ENCODE peak calls at places on chromosomes 2 and 18, in seven cellular contexts. X is heart right ventricle, B is aorta, N is IMR-90, L is K562, Q is kidney, Y is heart left ventricle. F is an unnamed sample.

GRCh38 chr2:122960727-122961641 is 1064.1 kb upstream of the CNTNAP5 start:
- DNase-seq in X (no peak), B (no peak), N (no peak), L (no peak), Q (no peak), Y (no peak), F (no peak)

GRCh38 chr18:1917546-1917945 is 653.8 kb downstream of the METTL4 start:
- DNase-seq in X (no peak), B (no peak), N (no peak), L (no peak), Q (no peak), Y (no peak), F (no peak)

GRCh38 chr2:10533811-10534321 is 85.7 kb upstream of the ODC1 start:
- DNase-seq in X (no peak), B (no peak), N (peak; percentile 24), L (no peak), Q (peak; percentile 87), Y (no peak), F (no peak)

GRCh38 chr2:202034249-202035088 is 814 bp downstream of the FZD7 start:
- DNase-seq in X (peak; percentile 40), B (peak; percentile 46), N (no peak), L (peak; percentile 30), Q (peak; percentile 79), Y (no peak), F (no peak)

GRCh38 chr2:160034396-160034795 is 28.0 kb downstream of the PLA2R1 start:
- DNase-seq in X (no peak), B (no peak), N (no peak), L (no peak), Q (no peak), Y (no peak), F (no peak)

GRCh38 chr2:165307317-165307716 is 68.1 kb downstream of the SCN2A start:
- DNase-seq in X (no peak), B (no peak), N (no peak), L (no peak), Q (no peak), Y (no peak), F (no peak)

GRCh38 chr2:220077488-220077887 is 450.1 kb downstream of the SLC4A3 start:
- DNase-seq in X (no peak), B (no peak), N (peak; percentile 54), L (no peak), Q (no peak), Y (no peak), F (no peak)

GRCh38 chr18:45175505-45175904 is 439.8 kb upstream of the SLC14A2 start:
- DNase-seq in X (no peak), B (no peak), N (no peak), L (no peak), Q (no peak), Y (no peak), F (no peak)

GRCh38 chr2:30683240-30683956 is 123.8 kb downstream of the CAPN13 start:
- DNase-seq in X (no peak), B (no peak), N (no peak), L (no peak), Q (no peak), Y (no peak), F (no peak)

GRCh38 chr2:69224495-69224803 is 162.6 kb downstream of the GFPT1 start:
- DNase-seq in X (no peak), B (no peak), N (no peak), L (no peak), Q (no peak), Y (no peak), F (no peak)

GRCh38 chr18:76875390-76876330 is 53.3 kb downstream of the ZNF236 start:
- DNase-seq in X (no peak), B (no peak), N (peak; percentile 43), L (peak; percentile 64), Q (no peak), Y (no peak), F (peak; percentile 54)

GRCh38 chr2:154623819-154624218 is 74.7 kb upstream of the KCNJ3 start:
- DNase-seq in X (no peak), B (peak; percentile 49), N (peak; percentile 0), L (peak; percentile 12), Q (no peak), Y (peak; percentile 16), F (peak; percentile 33)

GRCh38 chr2:160683206-160683605 is 189.6 kb upstream of the RBMS1 start:
- DNase-seq in X (no peak), B (no peak), N (no peak), L (no peak), Q (no peak), Y (no peak), F (no peak)

GRCh38 chr18:57107141-57107832 is 39.6 kb upstream of the BOD1L2 start:
- DNase-seq in X (no peak), B (no peak), N (peak; percentile 43), L (peak; percentile 16), Q (no peak), Y (no peak), F (no peak)

GRCh38 chr2:162090109-162090508 is 16.1 kb upstream of the DPP4 start:
- DNase-seq in X (no peak), B (no peak), N (peak; percentile 71), L (no peak), Q (no peak), Y (no peak), F (no peak)

GRCh38 chr2:33212151-33212550 is 264.3 kb upstream of the RASGRP3 start:
- DNase-seq in X (no peak), B (peak; percentile 60), N (peak; percentile 98), L (peak; percentile 64), Q (no peak), Y (no peak), F (no peak)

GRCh38 chr18:78891185-78891762 is 88.3 kb upstream of the SALL3 start:
- DNase-seq in X (no peak), B (no peak), N (no peak), L (no peak), Q (no peak), Y (no peak), F (no peak)

GRCh38 chr18:78893396-78894305 is 86.0 kb upstream of the SALL3 start:
- DNase-seq in X (no peak), B (no peak), N (no peak), L (no peak), Q (no peak), Y (no peak), F (no peak)

GRCh38 chr18:78890388-78890787 is 89.2 kb upstream of the SALL3 start:
- DNase-seq in X (no peak), B (no peak), N (no peak), L (no peak), Q (no peak), Y (no peak), F (no peak)

GRCh38 chr18:78892721-78893120 is 86.9 kb upstream of the SALL3 start:
- DNase-seq in X (no peak), B (no peak), N (no peak), L (no peak), Q (no peak), Y (no peak), F (no peak)

GRCh38 chr18:78892201-78892600 is 87.4 kb upstream of the SALL3 start:
- DNase-seq in X (no peak), B (no peak), N (no peak), L (no peak), Q (no peak), Y (no peak), F (no peak)
- H3K4me1 ChIP-seq in X (no peaks in the 10 kb centered on the region), B (no peaks in the 10 kb centered on the region), N (no peaks in the 10 kb centered on the region), L (no peaks in the 10 kb centered on the region), Q (peaks cover 5% of the 10 kb centered on the region), Y (no peaks in the 10 kb centered on the region), F (no peaks in the 10 kb centered on the region)

GRCh38 chr18:79897940-79898625 is 53.4 kb downstream of the SLC66A2 start:
- DNase-seq in X (no peak), B (no peak), N (no peak), L (no peak), Q (peak; percentile 41), Y (no peak), F (no peak)
- H3K9me3 ChIP-seq in X (peaks cover 50% of the 10 kb centered on the region), B (peaks cover 3% of the 10 kb centered on the region), N (peaks cover 41% of the 10 kb centered on the region), L (peaks cover 2% of the 10 kb centered on the region), Q (peaks cover 14% of the 10 kb centered on the region), Y (peaks cover 37% of the 10 kb centered on the region), F (peaks cover 8% of the 10 kb centered on the region)

DNA sequence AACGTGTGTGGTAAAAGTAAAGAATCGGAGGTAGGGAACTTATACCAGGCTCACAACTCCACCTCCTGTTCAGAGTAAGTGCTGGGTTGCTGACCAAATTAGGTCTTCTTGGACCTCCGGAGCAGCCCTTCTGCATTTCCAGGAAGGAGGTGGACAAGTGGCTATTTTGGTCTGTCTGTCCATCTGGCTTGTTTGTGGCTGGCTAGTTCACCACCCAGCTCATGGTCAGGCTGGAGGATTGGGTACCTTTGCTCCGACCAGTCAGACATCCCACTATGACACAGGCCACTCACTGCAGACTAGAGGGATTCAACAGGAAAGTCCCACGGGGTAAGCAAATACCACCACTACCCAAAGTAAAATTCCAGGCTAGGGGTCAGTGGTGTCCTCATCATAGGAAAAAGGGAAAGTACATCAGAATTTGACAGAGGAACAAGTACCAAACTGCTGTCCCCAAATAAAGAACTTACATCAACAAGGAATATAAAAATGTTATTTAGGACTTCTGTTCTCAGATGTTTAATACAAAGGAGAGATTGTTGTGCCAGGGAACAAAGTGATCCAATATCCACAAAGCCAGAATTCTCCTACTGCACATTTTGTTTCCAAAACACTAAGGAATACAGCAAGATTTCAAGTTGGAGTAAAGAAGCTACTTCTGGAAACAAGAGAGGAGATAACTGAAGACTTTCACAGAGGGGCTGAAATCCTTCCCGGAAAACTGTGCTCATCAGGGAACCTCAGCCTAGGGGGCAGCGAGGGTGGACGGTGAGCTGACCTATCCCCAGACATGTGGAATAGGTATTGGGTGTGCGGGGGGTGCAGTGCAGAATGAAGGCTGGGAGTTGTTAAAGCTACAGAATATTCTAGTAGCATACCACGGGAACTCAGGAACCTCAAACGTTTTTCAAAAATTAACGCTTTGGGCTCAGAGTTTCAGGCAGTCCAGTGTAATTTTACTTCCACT is 56.9 kb downstream of the BCL2 start:
- DNase-seq in X (no peak), B (peak; percentile 71), N (no peak), L (no peak), Q (no peak), Y (peak; percentile 47), F (no peak)
- H3K27ac ChIP-seq in X (peak overlapping the region; percentile 3), B (peak overlapping the region; percentile 94), N (no peak overlapping the region), L (no peak overlapping the region), Q (peak overlapping the region; percentile 4), Y (peak overlapping the region; percentile 49), F (no peak overlapping the region)

GRCh38 chr2:43040084-43040854 is 186.1 kb downstream of the ZFP36L2 start:
- DNase-seq in X (no peak), B (peak; percentile 35), N (no peak), L (peak; percentile 78), Q (peak; percentile 43), Y (no peak), F (no peak)

GRCh38 chr2:43039376-43040080 is 186.9 kb downstream of the ZFP36L2 start:
- DNase-seq in X (no peak), B (peak; percentile 46), N (no peak), L (no peak), Q (peak; percentile 83), Y (no peak), F (no peak)

GRCh38 chr2:43041167-43041566 is 185.2 kb downstream of the ZFP36L2 start:
- DNase-seq in X (no peak), B (peak; percentile 43), N (no peak), L (peak; percentile 68), Q (peak; percentile 46), Y (no peak), F (no peak)

GRCh38 chr2:43038034-43038719 is 188.2 kb downstream of the ZFP36L2 start:
- DNase-seq in X (no peak), B (peak; percentile 44), N (peak; percentile 35), L (peak; percentile 71), Q (peak; percentile 87), Y (no peak), F (no peak)

DNA sequence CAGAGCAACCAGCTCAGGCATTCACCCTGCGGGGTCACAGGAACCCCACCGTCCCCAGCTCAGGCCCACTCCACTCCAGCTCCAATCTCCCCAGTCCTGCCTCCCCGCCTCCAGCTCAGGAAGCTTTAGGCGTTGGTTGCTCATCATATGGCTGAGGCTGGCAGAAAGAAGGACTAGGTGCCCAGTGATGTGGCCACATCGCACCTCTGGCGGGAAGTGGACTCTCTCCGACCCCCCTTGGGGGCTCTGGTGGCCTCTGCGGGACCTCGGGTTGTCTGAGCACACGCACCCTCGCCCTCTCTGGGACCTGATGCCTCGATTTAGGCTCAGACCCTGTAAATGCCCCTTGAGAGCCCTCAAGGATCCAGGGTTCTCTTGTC is 187.7 kb downstream of the ZFP36L2 start:
- DNase-seq in X (no peak), B (peak; percentile 24), N (no peak), L (no peak), Q (peak; percentile 59), Y (no peak), F (no peak)
- H3K4me1 ChIP-seq in X (peaks cover 14% of the 10 kb centered on the region), B (no peaks in the 10 kb centered on the region), N (peaks cover 34% of the 10 kb centered on the region), L (peaks cover 47% of the 10 kb centered on the region), Q (peaks cover 11% of the 10 kb centered on the region), Y (peaks cover 15% of the 10 kb centered on the region), F (peaks cover 5% of the 10 kb centered on the region)

F was measured in iPS DF 6.9.